ENCODE peak calls at places on chromosomes 1 and 21, in eight cellular contexts. W is pancreas; S is colonic mucosa; J is A549; Q is CD8-positive, alpha-beta T cell; M is endodermal cell; R is CD8-positive, alpha-beta memory T cell; V is MM.1S. A is an unnamed sample. For H3K4me1, the result is how much of the 10 kb centered on the place peaks cover.

GRCh38 chr1:209383422-209383821 is 200.1 kb upstream of the CAMK1G start:
- DNase-seq in W (no peak), S (no peak), J (no peak), Q (no peak), M (no peak), R (no peak), V (no peak), A (no peak)

GRCh38 chr1:192167941-192168685 is 9.9 kb downstream of the RGS18 start:
- DNase-seq in W (no peak), S (no peak), J (no peak), Q (no peak), M (no peak), R (no peak), V (no peak), A (peak)

GRCh38 chr1:111406325-111406768 is 21.2 kb downstream of the OVGP1 start:
- DNase-seq in W (no peak), S (peak), J (no peak), Q (peak), M (no peak), R (peak), V (peak), A (peak)

GRCh38 chr1:232047473-232047872 is 420.9 kb downstream of the DISC1 start:
- DNase-seq in W (no peak), S (no peak), J (peak), Q (no peak), M (no peak), R (no peak), V (no peak), A (no peak)

GRCh38 chr1:209652873-209653401 is 712 bp upstream of the LAMB3 start:
- DNase-seq in W (peak), S (peak), J (peak), Q (no peak), M (peak), R (no peak), V (peak), A (peak)

GRCh38 chr1:231702321-231702720 is 75.7 kb downstream of the DISC1 start:
- DNase-seq in W (no peak), S (no peak), J (no peak), Q (no peak), M (no peak), R (no peak), V (no peak), A (peak)

GRCh38 chr1:87197156-87197555 is 131.5 kb upstream of the LMO4 start:
- DNase-seq in W (no peak), S (no peak), J (no peak), Q (no peak), M (no peak), R (no peak), V (no peak), A (peak)

GRCh38 chr1:25486602-25487001 is 55.9 kb downstream of the MACO1 start:
- DNase-seq in W (no peak), S (no peak), J (peak), Q (no peak), M (peak), R (no peak), V (no peak), A (peak)

GRCh38 chr1:205481279-205481617 is 23.2 kb upstream of the CDK18 start:
- DNase-seq in W (no peak), S (no peak), J (no peak), Q (no peak), M (peak), R (no peak), V (no peak), A (no peak)

GRCh38 chr21:42108554-42108885 is 37.4 kb downstream of the UMODL1 start:
- DNase-seq in W (no peak), S (no peak), J (no peak), Q (no peak), M (no peak), R (no peak), V (no peak), A (no peak)

GRCh38 chr1:161200992-161201827 is 957 bp upstream of the NDUFS2 start:
- DNase-seq in W (no peak), S (peak), J (no peak), Q (no peak), M (peak), R (no peak), V (no peak), A (no peak)

GRCh38 chr1:199979071-199979470 is 48.4 kb upstream of the NR5A2 start:
- DNase-seq in W (no peak), S (no peak), J (no peak), Q (no peak), M (no peak), R (no peak), V (no peak), A (no peak)

GRCh38 chr1:175725684-175726083 is 17.7 kb downstream of the TNR start:
- DNase-seq in W (no peak), S (no peak), J (peak), Q (no peak), M (peak), R (no peak), V (peak), A (peak)

GRCh38 chr1:18109058-18109755 is 1.6 kb downstream of the IGSF21 start:
- DNase-seq in W (no peak), S (peak), J (no peak), Q (no peak), M (peak), R (no peak), V (no peak), A (no peak)

GRCh38 chr1:31745071-31745897 is 18.9 kb downstream of the ADGRB2 start:
- DNase-seq in W (peak), S (peak), J (peak), Q (peak), M (peak), R (peak), V (peak), A (peak)

GRCh38 chr1:107649023-107649422 is 316.0 kb downstream of the VAV3 start:
- DNase-seq in W (no peak), S (no peak), J (no peak), Q (no peak), M (no peak), R (no peak), V (no peak), A (no peak)

GRCh38 chr1:55056632-55056992 is 17.3 kb downstream of the PCSK9 start:
- DNase-seq in W (no peak), S (no peak), J (no peak), Q (no peak), M (no peak), R (no peak), V (no peak), A (no peak)

GRCh38 chr1:11784993-11785769 is 20.6 kb downstream of the MTHFR start:
- DNase-seq in W (peak), S (peak), J (peak), Q (peak), M (peak), R (peak), V (peak), A (peak)

GRCh38 chr1:197127513-197127912 is 19.0 kb downstream of the ASPM start:
- DNase-seq in W (no peak), S (no peak), J (no peak), Q (no peak), M (no peak), R (no peak), V (no peak), A (no peak)

GRCh38 chr1:221454096-221454495 is 287.8 kb downstream of the DUSP10 start:
- DNase-seq in W (no peak), S (no peak), J (no peak), Q (no peak), M (no peak), R (no peak), V (no peak), A (no peak)

GRCh38 chr1:203038217-203038741 is 12.0 kb downstream of the PPFIA4 start:
- DNase-seq in W (no peak), S (no peak), J (peak), Q (no peak), M (peak), R (no peak), V (peak), A (peak)

GRCh38 chr21:42574234-42575027 is 60.8 kb downstream of the SLC37A1 start:
- DNase-seq in W (peak), S (no peak), J (no peak), Q (no peak), M (peak), R (no peak), V (peak), A (peak)

GRCh38 chr1:59477286-59477685 is 180.4 kb downstream of the FGGY start:
- DNase-seq in W (no peak), S (no peak), J (no peak), Q (no peak), M (no peak), R (no peak), V (no peak), A (no peak)

GRCh38 chr1:14940285-14940890 is 213.2 kb upstream of the TMEM51 start:
- DNase-seq in W (no peak), S (no peak), J (no peak), Q (no peak), M (no peak), R (no peak), V (no peak), A (no peak)

GRCh38 chr1:185861630-185862029 is 127.4 kb downstream of the HMCN1 start:
- DNase-seq in W (no peak), S (no peak), J (peak), Q (no peak), M (no peak), R (no peak), V (no peak), A (peak)

GRCh38 chr1:208791458-208791857 is 547.3 kb upstream of the PLXNA2 start:
- DNase-seq in W (no peak), S (no peak), J (peak), Q (no peak), M (no peak), R (no peak), V (no peak), A (no peak)

GRCh38 chr1:83999316-83999819 is 436 bp upstream of the TTLL7 start:
- DNase-seq in W (peak), S (peak), J (peak), Q (no peak), M (peak), R (no peak), V (peak), A (peak)

GRCh38 chr1:173330149-173330951 is 123.2 kb upstream of the TNFSF4 start:
- DNase-seq in W (no peak), S (no peak), J (peak), Q (no peak), M (no peak), R (no peak), V (peak), A (peak)

GRCh38 chr1:1832820-1833219 is 54.5 kb upstream of the NADK start:
- DNase-seq in W (peak), S (no peak), J (peak), Q (no peak), M (no peak), R (no peak), V (no peak), A (no peak)

GRCh38 chr1:184745929-184746583 is 8.6 kb downstream of the EDEM3 start:
- DNase-seq in W (no peak), S (no peak), J (no peak), Q (no peak), M (no peak), R (peak), V (peak), A (peak)

GRCh38 chr1:184212649-184213314 is 161.3 kb downstream of the TSEN15 start:
- DNase-seq in W (no peak), S (no peak), J (peak), Q (no peak), M (peak), R (no peak), V (no peak), A (no peak)

GRCh38 chr1:17763995-17764394 is 8.9 kb downstream of the ACTL8 start:
- DNase-seq in W (no peak), S (no peak), J (no peak), Q (no peak), M (no peak), R (no peak), V (no peak), A (no peak)

GRCh38 chr1:150696151-150696550 is 803 bp downstream of the GOLPH3L start:
- DNase-seq in W (no peak), S (no peak), J (peak), Q (no peak), M (no peak), R (peak), V (no peak), A (no peak)

GRCh38 chr1:169692766-169693460 is 18.5 kb downstream of the SELL start:
- DNase-seq in W (no peak), S (no peak), J (no peak), Q (peak), M (no peak), R (peak), V (peak), A (no peak)
- H3K4me1 ChIP-seq in W (under half), S (under half), J (under half), Q (half or more), M (under half), R (half or more), V (half or more), A (under half)

GRCh38 chr1:222546548-222547259 is 1.2 kb downstream of the HHIPL2 start:
- DNase-seq in W (no peak), S (no peak), J (peak), Q (no peak), M (peak), R (no peak), V (no peak), A (peak)
- H3K4me3 ChIP-seq in W (no peak), S (no peak), J (peak), Q (no peak), M (no peak), R (no peak), V (no peak), A (no peak)

GRCh38 chr1:26705788-26706237 is 10.0 kb downstream of the ARID1A start:
- DNase-seq in W (no peak), S (no peak), J (peak), Q (no peak), M (no peak), R (no peak), V (no peak), A (no peak)
- H3K4me1 ChIP-seq in W (under half), S (under half), J (half or more), Q (half or more), M (under half), R (half or more), V (half or more), A (under half)

GRCh38 chr1:40971962-40972361 is 7.5 kb upstream of the CTPS1 start:
- DNase-seq in W (no peak), S (no peak), J (no peak), Q (no peak), M (no peak), R (no peak), V (no peak), A (no peak)
- H3K4me3 ChIP-seq in W (no peak), S (no peak), J (no peak), Q (no peak), M (no peak), R (no peak), V (no peak), A (no peak)

DNA sequence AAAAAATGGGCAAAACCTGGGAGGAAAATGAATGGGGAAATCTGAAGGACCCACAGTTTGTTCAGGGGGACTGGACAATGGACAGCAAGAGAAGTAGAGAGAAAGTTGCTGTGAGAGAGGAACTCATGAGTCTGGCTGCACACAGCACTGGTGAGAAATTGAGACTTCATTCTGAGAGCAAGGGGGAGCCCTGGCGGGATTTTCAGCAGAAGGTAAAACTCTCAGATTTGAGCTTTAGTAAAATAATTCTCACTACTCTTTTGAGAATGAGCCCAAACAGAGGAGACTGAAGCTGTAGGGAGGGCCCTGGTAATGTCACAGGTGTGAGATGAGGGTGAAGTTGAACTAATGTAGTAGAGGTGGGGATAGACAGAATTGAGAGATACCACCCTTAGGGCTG is 438.6 kb downstream of the OMA1 start:
- DNase-seq in W (no peak), S (no peak), J (no peak), Q (no peak), M (no peak), R (no peak), V (no peak), A (no peak)
- H3K4me1 ChIP-seq in W (under half), S (under half), J (under half), Q (under half), M (under half), R (under half), V (under half), A (under half)

A was measured in cardiac muscle cell.